ENCODE peak calls at places on chromosomes 13 and 19, in eight cellular contexts. K is stomach, Y is upper lobe of left lung, O is GM12891, U is SK-N-SH, E is GM23338, Q is transverse colon, I is GM12892. A is an unnamed sample.

GRCh38 chr13:98508280-98509074 is 68.4 kb downstream of the STK24 start:
- DNase-seq in I (no peak), Y (no peak), K (no peak), E (no peak), U (no peak), O (no peak), Q (no peak), A (no peak)

GRCh38 chr19:17406039-17406886 is 833 bp upstream of the BST2 start:
- DNase-seq in Y (no peak), Q (peak), E (no peak), U (peak), I (peak), O (no peak), K (no peak), A (no peak)

GRCh38 chr19:37987356-37988332 is 80.6 kb downstream of the SIPA1L3 start:
- DNase-seq in Y (no peak), K (no peak), E (peak), O (no peak), I (no peak), Q (peak), U (no peak), A (no peak)

GRCh38 chr13:36764957-36765356 is 54.1 kb upstream of the RFXAP start:
- DNase-seq in I (no peak), U (no peak), Y (no peak), Q (no peak), O (no peak), E (peak), K (no peak), A (no peak)

GRCh38 chr13:110331362-110331761 is 24.3 kb downstream of the COL4A2 start:
- DNase-seq in K (no peak), U (no peak), O (no peak), I (no peak), Y (no peak), E (no peak), Q (no peak), A (no peak)

GRCh38 chr13:72029981-72030380 is 163.0 kb upstream of the DACH1 start:
- DNase-seq in E (no peak), Y (no peak), O (no peak), U (no peak), Q (no peak), I (no peak), K (no peak), A (no peak)

GRCh38 chr19:33194884-33195710 is 967 bp downstream of the LRP3 start:
- DNase-seq in Y (peak), Q (peak), I (peak), K (peak), U (peak), O (peak), E (peak), A (no peak)

GRCh38 chr19:16026131-16026530 is 50.2 kb upstream of the TPM4 start:
- DNase-seq in U (peak), Q (no peak), K (no peak), I (no peak), E (no peak), Y (peak), O (no peak), A (no peak)

GRCh38 chr19:47699360-47699917 is 13.8 kb upstream of the EHD2 start:
- DNase-seq in O (peak), Y (peak), Q (peak), U (peak), K (peak), I (peak), E (peak), A (no peak)

GRCh38 chr19:3618144-3618810 is 8.3 kb downstream of the CACTIN start:
- DNase-seq in U (peak), Y (peak), Q (peak), K (peak), I (peak), E (peak), O (peak), A (no peak)

GRCh38 chr19:17245535-17245984 is at the start of gene NR2F6:
- DNase-seq in E (no peak), O (no peak), K (no peak), U (no peak), Q (no peak), I (no peak), Y (no peak), A (no peak)

GRCh38 chr19:16073988-16074387 is 2.3 kb upstream of the TPM4 start:
- DNase-seq in U (no peak), K (no peak), O (no peak), Y (no peak), E (no peak), I (no peak), Q (no peak), A (no peak)

GRCh38 chr19:6402834-6403608 is 10.1 kb upstream of the GTF2F1 start:
- DNase-seq in Q (peak), I (no peak), O (no peak), E (peak), K (no peak), U (no peak), Y (no peak), A (no peak)

GRCh38 chr19:41928754-41929535 is 696 bp upstream of the ERFL start:
- DNase-seq in Q (peak), Y (no peak), E (no peak), U (no peak), I (no peak), O (no peak), K (no peak), A (no peak)

GRCh38 chr13:19586904-19587634 is 25.7 kb upstream of the TPTE2 start:
- DNase-seq in Q (peak), U (peak), I (peak), E (peak), K (peak), O (peak), Y (peak), A (no peak)

GRCh38 chr13:28530729-28531194 is 35.8 kb upstream of the FLT1 start:
- DNase-seq in Q (no peak), K (no peak), I (no peak), E (no peak), Y (no peak), O (no peak), U (no peak), A (no peak)

GRCh38 chr13:98143157-98143553 is 261 bp downstream of the FARP1 start:
- DNase-seq in Y (peak), U (peak), K (no peak), Q (no peak), O (no peak), E (no peak), I (no peak), A (no peak)

GRCh38 chr13:109788372-109789195 is 2.2 kb upstream of the IRS2 start:
- DNase-seq in O (no peak), K (no peak), Y (no peak), Q (no peak), U (no peak), I (no peak), E (no peak), A (no peak)

GRCh38 chr19:37361994-37362393 is 8.9 kb upstream of the ZNF527 start:
- DNase-seq in E (no peak), I (no peak), K (no peak), Y (no peak), U (no peak), Q (no peak), O (no peak), A (no peak)

GRCh38 chr13:67299072-67299635 is 69.0 kb upstream of the PCDH9 start:
- DNase-seq in U (no peak), E (no peak), K (no peak), Y (no peak), Q (no peak), O (no peak), I (no peak), A (no peak)

GRCh38 chr19:5627395-5627904 is 4.6 kb downstream of the SAFB start:
- DNase-seq in I (no peak), U (no peak), K (peak), Q (peak), O (peak), E (peak), Y (no peak), A (no peak)

GRCh38 chr19:39424934-39425333 is 10.8 kb downstream of the RPS16 start:
- DNase-seq in O (no peak), Q (no peak), E (no peak), Y (peak), K (no peak), I (no peak), U (peak), A (no peak)

GRCh38 chr13:45876781-45877180 is 25.2 kb upstream of the SIAH3 start:
- DNase-seq in K (no peak), U (no peak), Q (no peak), O (no peak), E (no peak), Y (no peak), I (no peak), A (no peak)

GRCh38 chr13:32804673-32805260 is 211.5 kb upstream of the KL start:
- DNase-seq in K (no peak), U (no peak), E (no peak), O (no peak), Y (no peak), I (no peak), Q (no peak), A (no peak)

GRCh38 chr13:27034678-27035111 is 136.9 kb downstream of the USP12 start:
- DNase-seq in Q (no peak), O (no peak), U (no peak), I (no peak), Y (no peak), K (no peak), E (peak), A (no peak)

GRCh38 chr13:92513672-92514071 is 712.9 kb upstream of the GPC6 start:
- DNase-seq in Y (no peak), O (no peak), I (no peak), K (no peak), Q (no peak), E (no peak), U (no peak), A (no peak)

GRCh38 chr19:1068111-1069001 is 1.4 kb downstream of the ARHGAP45 start:
- DNase-seq in O (no peak), E (no peak), I (no peak), K (no peak), Y (peak), Q (peak), U (no peak), A (no peak)

GRCh38 chr19:56736571-56736970 is 65.0 kb upstream of the ZNF835 start:
- DNase-seq in I (no peak), U (no peak), K (no peak), Q (no peak), E (no peak), Y (no peak), O (no peak), A (no peak)

GRCh38 chr13:104949840-104950805 is 1585.3 kb downstream of the EFNB2 start:
- DNase-seq in Y (no peak), I (no peak), U (no peak), Q (no peak), O (no peak), K (no peak), E (no peak), A (no peak)

GRCh38 chr19:2195914-2196313 is 32.2 kb downstream of the DOT1L start:
- DNase-seq in O (no peak), Y (peak), I (no peak), Q (no peak), E (no peak), K (no peak), U (no peak), A (no peak)
- TF ChIP-seq POLR2AphosphoS5 in O (no peak), Y (no peak), I (no peak), Q (no peak), E (no peak), K (no peak), U (no peak), A (no peak)

GRCh38 chr19:35755550-35756371 is 1.1 kb downstream of the HSPB6 start:
- DNase-seq in Q (peak), O (no peak), K (peak), U (no peak), Y (peak), E (peak), I (no peak), A (peak)
- TF ChIP-seq POLR2AphosphoS5 in Q (peak), O (no peak), K (peak), U (no peak), Y (peak), E (no peak), I (no peak), A (no peak)

DNA sequence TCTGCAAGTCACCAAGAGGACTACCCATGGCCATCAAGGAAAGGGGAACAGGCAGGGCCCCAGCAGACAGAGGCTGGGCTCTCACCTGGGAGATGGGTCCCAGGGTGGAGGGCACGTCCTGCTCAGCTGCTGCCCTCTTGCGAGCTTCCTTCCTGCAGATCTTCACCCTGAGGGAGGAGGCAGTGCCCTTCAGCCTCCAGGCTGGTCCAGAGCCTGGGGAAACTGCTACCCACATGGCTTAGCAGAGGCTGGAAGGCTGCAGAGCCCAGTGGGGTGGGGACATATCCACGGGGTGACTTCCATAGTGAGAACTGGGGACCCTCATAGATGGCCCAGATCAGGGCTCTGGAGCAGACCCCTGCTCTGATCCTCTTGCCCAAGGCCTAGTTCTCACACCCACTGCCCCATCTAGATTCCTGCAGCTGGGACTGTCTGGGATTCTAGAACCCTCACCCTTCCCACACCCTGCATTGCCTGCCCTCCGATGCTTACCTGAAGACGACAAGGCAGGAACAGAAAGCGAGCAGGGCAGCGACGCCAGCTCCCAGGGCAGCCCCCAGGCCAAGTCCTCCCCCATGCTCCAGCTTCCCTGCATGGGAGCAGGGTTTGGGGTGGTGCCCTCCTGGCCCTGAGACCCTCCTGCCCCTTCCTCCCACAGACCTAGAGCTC is 9.0 kb downstream of the SIGLEC11 start:
- DNase-seq in Q (no peak), I (no peak), U (no peak), O (no peak), Y (no peak), K (no peak), E (no peak), A (no peak)
- TF ChIP-seq POLR2AphosphoS5 in Q (no peak), I (no peak), U (no peak), O (no peak), Y (no peak), K (no peak), E (no peak), A (no peak)

GRCh38 chr13:44058067-44058466 is 178.4 kb downstream of the LACC1 start:
- DNase-seq in U (no peak), K (no peak), E (no peak), Q (no peak), I (no peak), O (no peak), Y (no peak), A (no peak)
- TF ChIP-seq POLR2AphosphoS5 in U (no peak), K (no peak), E (no peak), Q (no peak), I (no peak), O (no peak), Y (no peak), A (no peak)

GRCh38 chr19:13906525-13906904 is 514 bp downstream of the CC2D1A start:
- DNase-seq in I (no peak), Y (no peak), K (peak), Q (peak), U (peak), E (peak), O (no peak), A (no peak)

GRCh38 chr19:13908674-13909073 is 2.7 kb downstream of the CC2D1A start:
- DNase-seq in Y (no peak), I (no peak), Q (no peak), U (no peak), O (no peak), K (no peak), E (no peak), A (no peak)

GRCh38 chr19:13906910-13907309 is 909 bp downstream of the CC2D1A start:
- DNase-seq in E (no peak), U (no peak), Y (no peak), Q (no peak), O (no peak), I (no peak), K (no peak), A (no peak)

GRCh38 chr19:13902993-13903555 is 2.8 kb downstream of the BRME1 start:
- DNase-seq in Y (no peak), K (no peak), O (no peak), I (no peak), U (peak), Q (no peak), E (peak), A (no peak)

GRCh38 chr19:13905634-13906524 is at the start of the genes BRME1 and CC2D1A:
- DNase-seq in Q (peak), K (peak), E (peak), Y (peak), O (peak), U (peak), I (peak), A (peak)
- TF ChIP-seq POLR2AphosphoS5 in Q (peak), K (peak), E (peak), Y (peak), O (no peak), U (peak), I (no peak), A (peak)

GRCh38 chr19:7637374-7638256 is 705 bp downstream of the STXBP2 start:
- DNase-seq in Y (peak), K (peak), Q (peak), I (no peak), O (no peak), E (no peak), U (no peak), A (no peak)
- TF ChIP-seq POLR2AphosphoS5 in Y (no peak), K (peak), Q (no peak), I (no peak), O (no peak), E (no peak), U (no peak), A (no peak)

DNA sequence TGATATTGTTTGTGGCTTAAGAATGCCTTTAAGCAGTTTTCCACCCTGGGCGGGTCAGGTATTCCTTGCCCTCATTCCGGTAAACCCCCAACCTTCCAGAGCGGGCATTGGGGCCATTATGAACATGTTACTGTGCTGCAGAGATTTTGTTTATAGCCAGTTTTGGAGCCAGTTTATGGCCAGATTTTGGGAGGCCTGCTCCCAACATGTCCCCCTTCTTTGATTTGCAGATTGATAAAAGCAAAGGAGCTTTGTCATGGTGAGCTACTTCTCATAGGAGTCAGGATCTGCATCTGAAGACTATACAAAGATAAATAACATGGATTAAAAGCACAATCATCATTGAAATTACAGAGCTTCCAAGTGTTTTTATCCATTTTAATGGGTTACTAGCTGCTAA is 36.9 kb upstream of the ZNF562 start:
- DNase-seq in E (no peak), U (no peak), Y (no peak), Q (no peak), O (no peak), K (no peak), I (no peak), A (no peak)
- TF ChIP-seq POLR2AphosphoS5 in E (no peak), U (no peak), Y (no peak), Q (no peak), O (no peak), K (no peak), I (no peak), A (no peak)